ENCODE peak calls at places on chromosome 5, in nine cellular contexts. W, L, Z, G, R, T, A, F and P are unnamed samples.

GRCh38 chr5:122880749-122881148 is 35.3 kb downstream of the SNX24 start:
- DNase-seq in F (no peak), W (no peak), R (no peak), T (no peak), A (no peak), Z (no peak), G (no peak), L (peak; percentile 41), P (no peak)

GRCh38 chr5:141560725-141561483 is 57.9 kb downstream of the DIAPH1 start:
- DNase-seq in W (peak; percentile 87), L (peak; percentile 97), G (peak; percentile 75), A (peak; percentile 10), F (peak; percentile 92), T (peak; percentile 96), Z (no peak), R (peak; percentile 92), P (no peak)

GRCh38 chr5:140017397-140018095 is 25.6 kb downstream of the NRG2 start:
- DNase-seq in T (no peak), R (no peak), F (no peak), G (no peak), L (no peak), A (no peak), Z (no peak), W (no peak), P (no peak)

GRCh38 chr5:122093861-122094650 is 16.0 kb upstream of the LOX start:
- DNase-seq in L (peak; percentile 83), T (no peak), Z (no peak), G (no peak), F (no peak), W (no peak), R (no peak), A (no peak), P (no peak)

GRCh38 chr5:2169862-2170820 is 287.4 kb upstream of the IRX4 start:
- DNase-seq in Z (no peak), R (peak; percentile 30), A (no peak), F (no peak), W (no peak), L (no peak), T (no peak), G (no peak), P (peak; percentile 39)

GRCh38 chr5:38036765-38037164 is 196.9 kb upstream of the GDNF start:
- DNase-seq in A (no peak), G (no peak), T (no peak), F (no peak), W (no peak), R (no peak), Z (no peak), L (no peak), P (no peak)

GRCh38 chr5:56019306-56020272 is 24.8 kb upstream of the IL6ST start:
- DNase-seq in A (no peak), G (no peak), F (no peak), R (no peak), L (peak; percentile 86), W (no peak), Z (no peak), T (no peak), P (no peak)

GRCh38 chr5:3004361-3005080 is 253.0 kb upstream of the IRX2 start:
- DNase-seq in Z (no peak), F (no peak), R (no peak), W (no peak), T (no peak), L (no peak), G (no peak), A (no peak), P (no peak)

GRCh38 chr5:170173227-170173626 is 59.6 kb upstream of the C5orf58 start:
- DNase-seq in A (no peak), F (no peak), R (no peak), T (peak; percentile 79), W (no peak), G (no peak), Z (no peak), L (peak; percentile 42), P (no peak)

GRCh38 chr5:13218518-13218917 is 726.0 kb downstream of the DNAH5 start:
- DNase-seq in R (peak; percentile 17), A (no peak), Z (no peak), L (no peak), W (no peak), T (peak; percentile 29), G (peak; percentile 24), F (no peak), P (no peak)

GRCh38 chr5:1537166-1538154 is 13.7 kb upstream of the LPCAT1 start:
- DNase-seq in R (peak; percentile 9), Z (no peak), L (no peak), F (peak; percentile 1), W (no peak), T (no peak), A (no peak), G (no peak), P (peak; percentile 25)

GRCh38 chr5:140224658-140225057 is 49.7 kb downstream of the CYSTM1 start:
- DNase-seq in A (no peak), W (no peak), Z (no peak), G (no peak), F (no peak), L (no peak), T (peak; percentile 49), R (no peak), P (no peak)

GRCh38 chr5:62791059-62791458 is 212.4 kb downstream of the LRRC70 start:
- DNase-seq in F (no peak), T (peak; percentile 8), G (no peak), L (no peak), R (no peak), W (no peak), A (peak; percentile 10), Z (no peak), P (no peak)

GRCh38 chr5:165185726-165186125 is 1680.3 kb downstream of the MAT2B start:
- DNase-seq in Z (no peak), L (no peak), R (no peak), G (no peak), A (no peak), T (no peak), W (no peak), F (no peak), P (no peak)

GRCh38 chr5:54021413-54022155 is 288.8 kb downstream of the ARL15 start:
- DNase-seq in F (no peak), Z (no peak), G (no peak), L (peak; percentile 49), A (no peak), T (peak; percentile 10), R (no peak), W (no peak), P (no peak)

GRCh38 chr5:34578962-34579361 is 77.2 kb upstream of the RAI14 start:
- DNase-seq in T (no peak), R (no peak), L (no peak), F (no peak), Z (no peak), G (no peak), W (no peak), A (no peak), P (no peak)

GRCh38 chr5:139745121-139745799 is 50.3 kb upstream of the PSD2 start:
- DNase-seq in L (peak; percentile 79), T (peak; percentile 48), A (no peak), F (no peak), R (no peak), G (peak; percentile 60), W (peak; percentile 84), Z (no peak), P (no peak)

GRCh38 chr5:107431998-107432397 is 238.7 kb downstream of the EFNA5 start:
- DNase-seq in W (no peak), G (no peak), R (no peak), Z (no peak), L (peak; percentile 26), F (no peak), T (peak; percentile 70), A (no peak), P (no peak)

GRCh38 chr5:165928971-165929370 is 2362.5 kb upstream of the WWC1 start:
- DNase-seq in W (no peak), F (no peak), R (no peak), L (no peak), Z (no peak), T (no peak), G (no peak), A (no peak), P (no peak)

GRCh38 chr5:159525117-159525516 is 194.8 kb upstream of the IL12B start:
- DNase-seq in Z (no peak), G (no peak), W (no peak), F (no peak), T (no peak), L (no peak), A (no peak), R (no peak), P (no peak)
- TF ChIP-seq CTCF in Z (no peak), G (no peak), W (peak; percentile 14), F (no peak), T (no peak), L (no peak), A (no peak), R (no peak), P (no peak)

DNA sequence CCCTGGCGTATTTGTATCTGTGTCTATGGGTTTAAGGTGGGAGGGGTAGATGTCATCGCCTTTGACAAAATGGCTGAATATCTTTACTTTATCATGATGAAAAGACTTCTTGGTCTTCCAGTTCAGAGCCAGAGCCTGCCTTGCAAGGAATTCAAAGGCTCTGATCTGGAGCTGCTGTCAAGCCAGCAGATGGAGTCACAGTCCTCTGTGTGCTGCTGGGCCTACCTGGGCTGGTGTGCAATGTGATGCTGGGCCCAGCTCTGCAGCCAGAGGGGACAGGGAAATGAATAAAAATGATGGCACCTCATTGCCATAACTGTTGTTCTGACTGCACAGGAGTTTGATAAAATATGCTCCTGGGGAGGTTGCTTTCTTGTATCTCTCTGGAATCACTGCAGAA is 20.2 kb upstream of the HSPA9 start:
- DNase-seq in L (no peak), F (no peak), W (no peak), G (no peak), A (no peak), T (no peak), Z (no peak), R (no peak), P (no peak)
- TF ChIP-seq CTCF in L (no peak), F (no peak), W (no peak), G (no peak), A (peak; percentile 56), T (peak; percentile 67), Z (no peak), R (no peak), P (no peak)

DNA sequence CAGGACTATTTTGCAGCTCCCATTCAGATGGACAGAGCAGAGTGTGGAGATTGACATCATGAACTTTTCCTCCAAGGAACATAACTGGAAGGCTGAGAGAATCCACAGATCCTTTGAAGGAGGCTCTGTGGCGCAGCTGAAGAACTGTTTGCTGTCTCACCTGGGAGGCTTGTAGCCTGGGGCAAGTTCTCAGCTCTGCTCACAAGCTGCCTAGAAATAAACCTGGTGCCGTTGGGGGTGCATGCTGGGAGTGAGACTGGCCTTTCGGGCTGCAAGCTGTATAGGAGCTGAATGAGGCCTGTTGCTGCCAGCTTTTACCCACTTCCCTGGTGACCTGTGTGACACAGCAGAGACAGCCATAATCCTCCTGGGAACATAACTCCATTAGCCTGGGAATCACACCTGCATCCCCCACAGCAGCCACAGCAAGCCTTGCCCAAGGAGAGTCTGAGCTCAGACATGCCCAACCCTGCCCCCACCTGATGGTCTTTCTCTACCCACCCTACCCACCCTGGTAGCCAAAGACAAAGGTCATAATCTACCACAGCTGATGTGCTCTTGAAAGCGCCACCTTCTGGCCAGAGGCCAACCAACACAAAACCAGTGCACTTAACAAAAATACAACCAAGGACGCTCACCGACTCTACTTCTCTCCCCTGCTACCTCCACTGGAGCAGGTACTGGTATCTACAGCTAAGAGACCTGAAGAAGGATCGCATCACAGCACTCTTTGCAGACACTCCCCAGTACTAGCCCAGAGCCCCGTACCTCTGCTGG is 205.1 kb upstream of the MRPS30 start:
- DNase-seq in Z (no peak), R (peak; percentile 17), G (peak; percentile 60), L (no peak), T (no peak), F (no peak), W (no peak), A (no peak), P (no peak)
- TF ChIP-seq CTCF in Z (no peak), R (no peak), G (peak; percentile 44), L (no peak), T (no peak), F (no peak), W (no peak), A (no peak), P (no peak)

GRCh38 chr5:146049704-146050026 is 55.7 kb downstream of the PLAC8L1 start:
- DNase-seq in G (no peak), A (no peak), R (no peak), F (no peak), W (no peak), L (no peak), T (no peak), Z (no peak), P (no peak)
- TF ChIP-seq CTCF in G (no peak), A (no peak), R (no peak), F (no peak), W (no peak), L (no peak), T (no peak), Z (no peak), P (no peak)